ENCODE peak calls at places on chromosomes 1 and 21, in six cellular contexts. D, R, X, T, L and M are unnamed samples.
A peak's percentile ranks its signal among the peaks of the same experiment; 100 is the strongest.

GRCh38 chr1:152109231-152109997 is 5.8 kb downstream of the TCHH start:
- DNase-seq in D (peak; percentile 17), R (peak; percentile 85), X (no peak), T (no peak), L (no peak), M (no peak)

GRCh38 chr1:213783273-213783672 is 204.5 kb upstream of the PROX1 start:
- DNase-seq in D (no peak), R (no peak), X (no peak), T (no peak), L (no peak), M (no peak)

GRCh38 chr21:36134820-36135390 is at the start of gene CBR3:
- DNase-seq in D (peak; percentile 70), R (peak; percentile 66), X (peak; percentile 33), T (no peak), L (no peak), M (no peak)

GRCh38 chr1:41915786-41916571 is 2.7 kb downstream of the HIVEP3 start:
- DNase-seq in D (no peak), R (peak; percentile 68), X (no peak), T (no peak), L (no peak), M (no peak)

GRCh38 chr1:13899856-13900255 is 199.9 kb downstream of the PRDM2 start:
- DNase-seq in D (no peak), R (no peak), X (no peak), T (peak; percentile 65), L (no peak), M (no peak)

GRCh38 chr1:232598133-232598532 is 31.8 kb downstream of the SIPA1L2 start:
- DNase-seq in D (no peak), R (no peak), X (no peak), T (no peak), L (no peak), M (no peak)

GRCh38 chr1:97903626-97904025 is 17.2 kb downstream of the DPYD start:
- DNase-seq in D (no peak), R (no peak), X (no peak), T (no peak), L (no peak), M (no peak)

GRCh38 chr1:119364640-119365039 is 3.9 kb upstream of the HAO2 start:
- DNase-seq in D (no peak), R (no peak), X (no peak), T (no peak), L (no peak), M (no peak)

GRCh38 chr1:25944986-25945385 is 38.8 kb upstream of the STMN1 start:
- DNase-seq in D (no peak), R (peak; percentile 22), X (no peak), T (no peak), L (no peak), M (no peak)

GRCh38 chr1:193951989-193952388 is 765.6 kb upstream of the B3GALT2 start:
- DNase-seq in D (no peak), R (no peak), X (no peak), T (no peak), L (no peak), M (no peak)

GRCh38 chr1:55155522-55155921 is 59.6 kb downstream of the USP24 start:
- DNase-seq in D (no peak), R (peak; percentile 82), X (no peak), T (no peak), L (no peak), M (no peak)

GRCh38 chr1:20440785-20441200 is 45.2 kb downstream of the CAMK2N1 start:
- DNase-seq in D (peak; percentile 76), R (peak; percentile 68), X (no peak), T (no peak), L (peak; percentile 54), M (no peak)

GRCh38 chr1:32200226-32201010 is at the start of gene CCDC28B:
- DNase-seq in D (peak; percentile 73), R (peak; percentile 85), X (peak; percentile 32), T (no peak), L (peak; percentile 58), M (no peak)

GRCh38 chr1:98498651-98499050 is 162.9 kb upstream of the SNX7 start:
- DNase-seq in D (no peak), R (no peak), X (no peak), T (no peak), L (no peak), M (no peak)